ENCODE peak calls at places on chromosomes 2 and 18, in six cellular contexts. I is CD8-positive, alpha-beta memory T cell; N is kidney; X is thoracic aorta; M is hepatocyte; G is lower lobe of right lung. C is an unnamed sample.

GRCh38 chr2:6941299-6942046 is 24.3 kb downstream of the RNF144A start:
- DNase-seq in I (no peak), N (no peak), X (no peak), M (no peak), G (no peak), C (no peak)

GRCh38 chr2:110770696-110771425 is 38.5 kb downstream of the ACOXL start:
- DNase-seq in I (no peak), N (no peak), X (no peak), M (peak), G (no peak), C (no peak)

GRCh38 chr2:150286730-150287362 is 200.6 kb downstream of the RND3 start:
- DNase-seq in I (no peak), N (no peak), X (no peak), M (no peak), G (no peak), C (no peak)

GRCh38 chr2:113370478-113371091 is 66.9 kb upstream of the ZNG1B start:
- DNase-seq in I (peak), N (no peak), X (no peak), M (peak), G (peak), C (no peak)

GRCh38 chr18:5584751-5585417 is 41.1 kb upstream of the EPB41L3 start:
- DNase-seq in I (no peak), N (no peak), X (no peak), M (no peak), G (no peak), C (no peak)

GRCh38 chr2:16671760-16672159 is 6.1 kb upstream of the CYRIA start:
- DNase-seq in I (no peak), N (no peak), X (no peak), M (no peak), G (no peak), C (no peak)

GRCh38 chr18:62982600-62983251 is 267.4 kb downstream of the PHLPP1 start:
- DNase-seq in I (peak), N (no peak), X (no peak), M (peak), G (no peak), C (no peak)

GRCh38 chr2:204795156-204795555 is 249.9 kb downstream of the PARD3B start:
- DNase-seq in I (no peak), N (no peak), X (no peak), M (no peak), G (no peak), C (no peak)

GRCh38 chr18:79964330-79965118 is at the start of gene HSBP1L1:
- DNase-seq in I (peak), N (peak), X (no peak), M (peak), G (peak), C (peak)

GRCh38 chr2:96498023-96498431 is 7.1 kb downstream of the NEURL3 start:
- DNase-seq in I (no peak), N (no peak), X (no peak), M (no peak), G (no peak), C (no peak)

GRCh38 chr18:72848534-72849237 is 19.1 kb downstream of the NETO1 start:
- DNase-seq in I (no peak), N (no peak), X (no peak), M (no peak), G (no peak), C (no peak)

GRCh38 chr2:160278101-160278888 is 78.2 kb upstream of the ITGB6 start:
- DNase-seq in I (no peak), N (no peak), X (no peak), M (no peak), G (no peak), C (no peak)

GRCh38 chr18:27175914-27176313 is 9.2 kb downstream of the CHST9 start:
- DNase-seq in I (no peak), N (no peak), X (no peak), M (no peak), G (no peak), C (no peak)

GRCh38 chr2:146917430-146918037 is 927.3 kb upstream of the ACVR2A start:
- DNase-seq in I (no peak), N (no peak), X (no peak), M (peak), G (no peak), C (no peak)

GRCh38 chr2:45928946-45929345 is 277.5 kb downstream of the PRKCE start:
- DNase-seq in I (no peak), N (no peak), X (no peak), M (no peak), G (no peak), C (no peak)

GRCh38 chr2:241067501-241068135 is 34.5 kb downstream of the MTERF4 start:
- DNase-seq in I (no peak), N (peak), X (no peak), M (no peak), G (no peak), C (no peak)

GRCh38 chr2:144230452-144231085 is 289.4 kb downstream of the ZEB2 start:
- DNase-seq in I (no peak), N (no peak), X (no peak), M (no peak), G (no peak), C (no peak)

GRCh38 chr2:168198476-168199192 is 48.8 kb downstream of the STK39 start:
- DNase-seq in I (no peak), N (no peak), X (no peak), M (no peak), G (no peak), C (no peak)

GRCh38 chr2:135791418-135792190 is 45.4 kb downstream of the LCT start:
- DNase-seq in I (no peak), N (no peak), X (no peak), M (no peak), G (no peak), C (no peak)

GRCh38 chr2:3498783-3499394 is 20.4 kb downstream of the ADI1 start:
- DNase-seq in I (no peak), N (no peak), X (no peak), M (no peak), G (no peak), C (no peak)

GRCh38 chr2:73063909-73064875 is 7.3 kb downstream of the SFXN5 start:
- DNase-seq in I (no peak), N (no peak), X (no peak), M (peak), G (no peak), C (no peak)

GRCh38 chr2:98730851-98731708 is at the start of gene MGAT4A:
- DNase-seq in I (peak), N (peak), X (no peak), M (peak), G (peak), C (peak)

GRCh38 chr2:214069254-214069653 is 341.6 kb upstream of the VWC2L start:
- DNase-seq in I (no peak), N (no peak), X (no peak), M (peak), G (no peak), C (no peak)

GRCh38 chr2:181788883-181789555 is 102.5 kb upstream of the ITPRID2 start:
- DNase-seq in I (no peak), N (no peak), X (no peak), M (no peak), G (no peak), C (no peak)
- H3K27ac ChIP-seq in I (no peak), N (no peak), X (no peak), M (peak), G (no peak), C (no peak)

GRCh38 chr2:21559354-21559753 is 435.6 kb downstream of the TDRD15 start:
- DNase-seq in I (no peak), N (no peak), X (no peak), M (no peak), G (no peak), C (no peak)

DNA sequence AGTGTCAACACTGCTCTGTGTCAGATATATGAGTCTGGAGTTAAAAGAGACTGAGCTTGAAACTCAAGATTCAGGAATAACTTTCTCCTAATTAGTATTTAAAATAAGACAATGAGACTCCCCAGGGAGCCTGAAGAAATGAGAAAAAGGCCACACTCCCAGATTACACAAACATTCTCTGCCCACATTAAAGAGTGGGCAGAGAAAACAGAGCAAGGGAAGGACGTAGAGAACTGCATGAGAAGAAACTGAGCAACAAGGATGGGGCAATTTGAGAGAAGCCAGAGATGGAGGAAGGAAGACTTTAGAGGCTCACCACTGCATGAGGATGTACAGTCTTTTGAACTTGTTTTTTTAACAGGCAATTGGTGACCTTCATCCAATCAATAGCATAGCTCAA is 438.2 kb downstream of the TDRD15 start:
- DNase-seq in I (no peak), N (no peak), X (no peak), M (no peak), G (no peak), C (no peak)
- H3K27ac ChIP-seq in I (no peak), N (no peak), X (no peak), M (no peak), G (no peak), C (no peak)

DNA sequence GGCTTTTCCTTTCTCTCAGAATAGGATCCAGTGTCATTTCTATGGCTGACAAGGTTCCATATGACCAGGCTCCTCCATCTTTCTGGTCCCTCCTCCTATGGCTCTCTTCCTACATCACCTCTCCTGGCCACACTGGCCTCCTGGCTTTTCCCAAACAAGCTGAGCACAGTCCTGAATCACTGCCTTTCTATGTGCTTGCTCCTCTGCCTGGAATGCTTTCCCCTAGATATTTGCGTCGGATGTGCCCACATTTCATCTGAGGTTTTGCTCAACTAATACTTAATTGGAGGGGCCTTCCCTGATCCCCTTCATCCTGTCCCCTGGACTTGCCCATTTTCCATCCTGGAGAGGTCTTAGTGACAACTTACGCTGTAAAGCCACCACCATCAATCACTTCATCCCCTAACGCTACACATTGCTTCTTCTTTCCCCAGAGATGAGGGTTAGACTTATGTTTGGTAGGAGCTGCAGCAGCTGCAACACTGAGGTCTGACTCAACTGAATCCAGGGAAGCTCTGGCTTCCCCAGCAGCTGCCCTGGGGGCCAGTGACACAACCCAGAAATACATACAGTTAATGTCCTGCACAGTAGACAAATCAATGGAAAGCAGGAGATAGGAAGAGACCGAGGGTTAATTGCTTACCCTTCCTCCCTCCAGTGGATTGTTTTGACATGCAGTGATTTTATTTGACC is 42.9 kb downstream of the QPCT start:
- DNase-seq in I (no peak), N (no peak), X (no peak), M (no peak), G (no peak), C (no peak)
- H3K27ac ChIP-seq in I (no peak), N (no peak), X (no peak), M (no peak), G (no peak), C (no peak)

GRCh38 chr2:159225025-159226016 is 61.2 kb downstream of the WDSUB1 start:
- DNase-seq in I (no peak), N (no peak), X (no peak), M (no peak), G (no peak), C (no peak)
- H3K27ac ChIP-seq in I (no peak), N (peak), X (no peak), M (no peak), G (peak), C (peak)

GRCh38 chr18:42181474-42181873 is 226.4 kb downstream of the PIK3C3 start:
- DNase-seq in I (no peak), N (no peak), X (no peak), M (no peak), G (no peak), C (no peak)

GRCh38 chr18:42182728-42183700 is 228.0 kb downstream of the PIK3C3 start:
- DNase-seq in I (no peak), N (no peak), X (no peak), M (peak), G (no peak), C (no peak)

GRCh38 chr18:42185486-42185885 is 230.5 kb downstream of the PIK3C3 start:
- DNase-seq in I (no peak), N (no peak), X (no peak), M (no peak), G (no peak), C (no peak)

GRCh38 chr18:42184685-42185477 is 229.8 kb downstream of the PIK3C3 start:
- DNase-seq in I (no peak), N (no peak), X (no peak), M (no peak), G (no peak), C (no peak)

GRCh38 chr18:42183746-42184145 is 228.7 kb downstream of the PIK3C3 start:
- DNase-seq in I (no peak), N (no peak), X (no peak), M (peak), G (no peak), C (no peak)
- H3K27ac ChIP-seq in I (no peak), N (no peak), X (no peak), M (peak), G (no peak), C (no peak)

GRCh38 chr2:47346107-47346506 is 56.8 kb upstream of the MSH2 start:
- DNase-seq in I (no peak), N (no peak), X (no peak), M (no peak), G (no peak), C (no peak)
- H3K27ac ChIP-seq in I (no peak), N (peak), X (no peak), M (peak), G (peak), C (peak)

DNA sequence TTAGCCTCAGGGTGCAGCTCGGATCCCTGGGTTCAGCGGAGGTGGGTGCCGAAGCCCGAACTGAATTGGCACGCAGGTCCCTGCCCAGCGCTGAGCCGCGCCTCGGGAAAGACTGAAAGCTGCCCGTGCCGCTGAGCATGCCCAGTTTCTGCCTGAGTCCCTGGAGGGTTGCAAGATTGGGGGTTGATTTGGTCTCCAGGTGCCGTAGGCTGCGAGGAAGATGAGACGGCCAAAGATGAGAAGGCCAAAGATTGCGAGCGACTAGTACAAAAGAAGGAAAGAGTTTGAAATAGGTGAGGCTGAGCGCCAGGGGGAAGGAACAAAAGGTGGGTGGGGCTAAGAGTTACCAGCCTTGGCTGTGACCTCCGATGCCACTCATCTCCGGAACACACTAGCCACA is 852 bp upstream of the KCNH7 start:
- DNase-seq in I (no peak), N (no peak), X (no peak), M (no peak), G (no peak), C (peak)
- H3K27ac ChIP-seq in I (no peak), N (no peak), X (no peak), M (no peak), G (no peak), C (no peak)

DNA sequence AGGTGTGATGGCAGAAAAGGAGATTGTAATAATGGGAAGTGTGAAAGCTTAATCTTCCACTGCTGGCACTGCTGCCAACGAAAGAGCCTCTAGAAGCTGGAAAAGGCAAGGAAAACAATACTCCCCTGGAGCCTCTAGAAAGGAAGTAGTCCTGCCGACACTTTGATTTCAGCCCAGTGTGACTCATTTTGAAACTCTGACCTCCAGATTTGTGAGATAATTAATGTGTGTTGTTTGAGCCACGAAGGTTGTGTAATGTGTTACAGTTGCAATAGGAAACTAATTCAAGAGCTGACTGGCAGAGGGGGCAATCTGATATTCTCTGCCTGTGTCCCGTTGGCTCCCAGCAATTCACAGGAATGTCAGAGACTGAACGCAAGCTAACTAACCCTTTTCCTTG is 219.2 kb upstream of the UBE2E3 start:
- DNase-seq in I (no peak), N (no peak), X (no peak), M (peak), G (no peak), C (no peak)
- H3K27ac ChIP-seq in I (no peak), N (no peak), X (no peak), M (no peak), G (no peak), C (no peak)

GRCh38 chr2:159131267-159131790 is 155.2 kb downstream of the WDSUB1 start:
- DNase-seq in I (no peak), N (no peak), X (no peak), M (no peak), G (no peak), C (no peak)

GRCh38 chr2:159134979-159135378 is 151.5 kb downstream of the WDSUB1 start:
- DNase-seq in I (no peak), N (no peak), X (no peak), M (no peak), G (no peak), C (no peak)

GRCh38 chr2:159131882-159132281 is 154.6 kb downstream of the WDSUB1 start:
- DNase-seq in I (no peak), N (no peak), X (no peak), M (peak), G (no peak), C (no peak)

GRCh38 chr2:159136405-159136804 is 150.1 kb downstream of the WDSUB1 start:
- DNase-seq in I (no peak), N (no peak), X (no peak), M (no peak), G (no peak), C (no peak)

DNA sequence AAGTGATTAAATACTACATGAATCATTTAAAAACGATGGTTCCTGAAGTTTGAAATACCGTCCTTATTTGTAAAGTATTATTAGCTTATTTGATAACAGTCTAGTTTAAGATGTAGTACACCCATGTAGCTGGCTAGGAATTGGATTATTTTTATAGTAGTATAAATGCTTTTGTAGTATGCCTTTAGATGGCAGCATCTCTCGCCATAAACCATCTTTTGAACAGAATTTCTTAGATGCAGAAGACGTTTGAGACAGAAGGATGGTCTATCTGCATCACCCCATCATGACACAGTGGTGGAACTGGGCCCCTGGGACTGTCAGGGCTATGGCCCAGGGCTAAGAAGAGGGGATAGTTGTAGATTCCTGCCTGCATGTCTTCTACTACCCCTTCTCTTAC is 152.7 kb downstream of the WDSUB1 start:
- DNase-seq in I (no peak), N (no peak), X (no peak), M (no peak), G (no peak), C (no peak)
- H3K27ac ChIP-seq in I (no peak), N (no peak), X (peak), M (no peak), G (peak), C (no peak)

DNA sequence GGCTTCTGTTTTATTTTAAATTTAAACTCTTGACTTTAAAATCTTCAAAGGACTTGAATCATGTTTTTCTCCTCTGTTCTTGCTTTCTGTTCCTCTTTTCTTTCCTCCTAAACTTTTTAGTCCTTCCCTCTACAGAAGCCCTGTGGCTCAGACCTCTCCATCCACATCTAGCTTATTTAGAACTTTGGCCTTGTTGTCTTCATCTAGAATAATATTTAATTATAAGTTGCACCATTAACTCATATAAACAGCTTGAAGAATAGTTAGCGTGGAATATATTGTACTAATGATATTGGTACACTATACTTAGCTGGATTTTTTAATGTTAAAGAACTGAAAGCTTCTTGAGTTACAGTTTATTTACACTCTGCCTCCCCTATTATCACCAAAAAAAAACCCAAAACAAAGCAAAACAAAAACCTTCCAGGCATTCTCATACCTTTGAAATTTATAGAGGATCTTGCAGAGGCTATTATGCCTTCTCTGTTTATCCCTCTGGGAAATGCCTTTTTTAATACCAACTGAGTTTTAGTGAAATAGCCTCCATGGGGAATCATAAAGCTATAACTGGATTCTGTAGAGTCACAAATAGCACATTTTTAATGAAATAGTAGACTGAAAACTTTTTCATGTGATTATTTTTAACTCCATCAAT is 9.2 kb upstream of the CCDC141 start:
- DNase-seq in I (no peak), N (no peak), X (no peak), M (no peak), G (no peak), C (no peak)
- H3K27ac ChIP-seq in I (no peak), N (no peak), X (peak), M (peak), G (no peak), C (no peak)